ENCODE peak calls at places on chromosomes 5 and 9, in five cellular contexts. V is T follicular helper cell, W is fibroblast of mammary gland, E is T-helper 9 cell, I is GM10248. Q is an unnamed sample.

GRCh38 chr9:114284316-114285060 is 38.4 kb upstream of the ORM1 start:
- DNase-seq in V (no peak), W (no peak), E (no peak), I (no peak), Q (no peak)

GRCh38 chr5:95940758-95941682 is 20.6 kb downstream of the ELL2 start:
- DNase-seq in V (no peak), W (no peak), E (no peak), I (no peak), Q (no peak)

GRCh38 chr5:17359451-17359965 is 138.5 kb upstream of the TAF11L2 start:
- DNase-seq in V (no peak), W (peak; percentile 91), E (no peak), I (no peak), Q (peak; percentile 94)

GRCh38 chr5:103271570-103272289 is 13.2 kb downstream of the MACIR start:
- DNase-seq in V (no peak), W (peak; percentile 19), E (no peak), I (no peak), Q (peak; percentile 13)

GRCh38 chr9:127876764-127877562 is 512 bp downstream of the AK1 start:
- DNase-seq in V (no peak), W (no peak), E (no peak), I (no peak), Q (no peak)

GRCh38 chr9:93622725-93623124 is 46.3 kb downstream of the PHF2 start:
- DNase-seq in V (no peak), W (no peak), E (no peak), I (no peak), Q (no peak)

GRCh38 chr5:132644177-132644576 is 13.8 kb upstream of the IL13 start:
- DNase-seq in V (no peak), W (no peak), E (no peak), I (no peak), Q (no peak)

GRCh38 chr5:45454114-45454513 is 242.1 kb downstream of the HCN1 start:
- DNase-seq in V (no peak), W (peak; percentile 2), E (no peak), I (no peak), Q (no peak)

GRCh38 chr5:172999974-173000373 is 16.4 kb downstream of the ATP6V0E1 start:
- DNase-seq in V (no peak), W (no peak), E (no peak), I (no peak), Q (no peak)

GRCh38 chr5:59348189-59348588 is 545.3 kb downstream of the PDE4D start:
- DNase-seq in V (no peak), W (no peak), E (no peak), I (no peak), Q (no peak)

GRCh38 chr5:58135571-58136335 is 324.1 kb downstream of the PLK2 start:
- DNase-seq in V (no peak), W (peak; percentile 93), E (no peak), I (no peak), Q (peak; percentile 59)

GRCh38 chr5:166961028-166961427 is 1330.4 kb upstream of the WWC1 start:
- DNase-seq in V (no peak), W (peak; percentile 28), E (no peak), I (no peak), Q (no peak)

GRCh38 chr9:84001621-84002020 is 21.0 kb downstream of the RMI1 start:
- DNase-seq in V (no peak), W (no peak), E (no peak), I (no peak), Q (no peak)

GRCh38 chr9:135827301-135827700 is 80.0 kb downstream of the CAMSAP1 start:
- DNase-seq in V (no peak), W (no peak), E (no peak), I (no peak), Q (no peak)

GRCh38 chr5:178428341-178429155 is 161.6 kb downstream of the COL23A1 start:
- DNase-seq in V (no peak), W (no peak), E (no peak), I (no peak), Q (no peak)

GRCh38 chr5:64147849-64148441 is 17.7 kb upstream of the RNF180 start:
- DNase-seq in V (no peak), W (peak; percentile 54), E (no peak), I (peak; percentile 31), Q (peak; percentile 36)

GRCh38 chr5:80251636-80252035 is 4.2 kb downstream of the SERINC5 start:
- DNase-seq in V (no peak), W (no peak), E (no peak), I (no peak), Q (peak; percentile 86)

GRCh38 chr5:144710620-144711019 is 539.9 kb downstream of the KCTD16 start:
- DNase-seq in V (no peak), W (no peak), E (no peak), I (no peak), Q (no peak)

GRCh38 chr9:33506626-33507370 is 17.3 kb upstream of the ANKRD18B start:
- DNase-seq in V (no peak), W (peak; percentile 91), E (no peak), I (no peak), Q (peak; percentile 90)

GRCh38 chr9:86659413-86660046 is 287.8 kb downstream of the GAS1 start:
- DNase-seq in V (no peak), W (no peak), E (no peak), I (no peak), Q (no peak)

GRCh38 chr5:151740336-151740942 is 18.0 kb downstream of the ATOX1 start:
- DNase-seq in V (peak; percentile 18), W (peak; percentile 96), E (peak; percentile 13), I (peak; percentile 76), Q (peak; percentile 92)

GRCh38 chr5:32510860-32511259 is 66.3 kb upstream of the ZFR start:
- DNase-seq in V (no peak), W (no peak), E (no peak), I (no peak), Q (no peak)

GRCh38 chr5:23139338-23140171 is 286.4 kb upstream of the CDH12 start:
- DNase-seq in V (no peak), W (peak; percentile 36), E (no peak), I (no peak), Q (peak; percentile 1)

GRCh38 chr5:177546262-177546741 is 8.1 kb downstream of the FAM193B start:
- DNase-seq in V (no peak), W (peak; percentile 100), E (no peak), I (no peak), Q (peak; percentile 98)